ENCODE peak calls at places on chromosome 2, in eight cellular contexts. Z is A549, A is GM12878, F is sigmoid colon, Q is ovary, K is transverse colon, V is HepG2, O is suprapubic skin. E is an unnamed sample.

GRCh38 chr2:55585451-55586079 is 31.9 kb downstream of the PPP4R3B start:
- DNase-seq in Z (peak; percentile 22), A (no peak), F (no peak), Q (no peak), K (no peak), V (no peak), O (no peak), E (no peak)

GRCh38 chr2:239519081-239519920 is 118.5 kb upstream of the HDAC4 start:
- DNase-seq in Z (no peak), A (no peak), F (no peak), Q (no peak), K (no peak), V (no peak), O (no peak), E (no peak)

GRCh38 chr2:149235837-149236236 is 94.5 kb upstream of the LYPD6 start:
- DNase-seq in Z (no peak), A (no peak), F (no peak), Q (no peak), K (no peak), V (no peak), O (no peak), E (no peak)

GRCh38 chr2:223566398-223566797 is 35.8 kb downstream of the SCG2 start:
- DNase-seq in Z (peak; percentile 39), A (no peak), F (no peak), Q (no peak), K (no peak), V (no peak), O (no peak), E (no peak)

GRCh38 chr2:50509852-50510251 is 522.1 kb downstream of the NRXN1 start:
- DNase-seq in Z (no peak), A (no peak), F (no peak), Q (no peak), K (no peak), V (no peak), O (no peak), E (no peak)

GRCh38 chr2:88197732-88198131 is 27.6 kb downstream of the THNSL2 start:
- DNase-seq in Z (no peak), A (no peak), F (no peak), Q (no peak), K (no peak), V (no peak), O (no peak), E (no peak)

GRCh38 chr2:234732404-234733092 is 219.3 kb upstream of the SH3BP4 start:
- DNase-seq in Z (no peak), A (no peak), F (no peak), Q (no peak), K (no peak), V (no peak), O (no peak), E (peak; percentile 88)

GRCh38 chr2:184920451-184920965 is 322.2 kb downstream of the ZNF804A start:
- DNase-seq in Z (no peak), A (no peak), F (no peak), Q (no peak), K (no peak), V (no peak), O (no peak), E (no peak)

GRCh38 chr2:225207026-225207425 is 164.8 kb upstream of the DOCK10 start:
- DNase-seq in Z (no peak), A (no peak), F (no peak), Q (no peak), K (no peak), V (no peak), O (no peak), E (no peak)

GRCh38 chr2:65350714-65351113 is 81.7 kb downstream of the SPRED2 start:
- DNase-seq in Z (peak; percentile 41), A (no peak), F (no peak), Q (no peak), K (no peak), V (no peak), O (no peak), E (peak; percentile 72)

GRCh38 chr2:241680827-241681599 is 5.6 kb downstream of the DTYMK start:
- DNase-seq in Z (peak; percentile 32), A (no peak), F (peak; percentile 75), Q (peak; percentile 57), K (no peak), V (no peak), O (no peak), E (no peak)

GRCh38 chr2:2014251-2014761 is 270.0 kb upstream of the PXDN start:
- DNase-seq in Z (no peak), A (no peak), F (no peak), Q (no peak), K (no peak), V (no peak), O (no peak), E (no peak)

GRCh38 chr2:53609561-53609960 is 158.0 kb upstream of the CHAC2 start:
- DNase-seq in Z (no peak), A (no peak), F (no peak), Q (no peak), K (no peak), V (no peak), O (no peak), E (no peak)

GRCh38 chr2:176500921-176501320 is 231.7 kb downstream of the MTX2 start:
- DNase-seq in Z (no peak), A (no peak), F (no peak), Q (no peak), K (no peak), V (no peak), O (no peak), E (no peak)

GRCh38 chr2:207239222-207239674 is 73.5 kb upstream of the KLF7 start:
- DNase-seq in Z (peak; percentile 56), A (no peak), F (peak; percentile 85), Q (peak; percentile 52), K (peak; percentile 29), V (no peak), O (peak; percentile 80), E (no peak)

GRCh38 chr2:15569658-15570615 is 8.8 kb upstream of the NBAS start:
- DNase-seq in Z (no peak), A (no peak), F (no peak), Q (no peak), K (no peak), V (no peak), O (no peak), E (no peak)

GRCh38 chr2:215364157-215365155 is 52.6 kb downstream of the ATIC start:
- DNase-seq in Z (no peak), A (no peak), F (no peak), Q (no peak), K (no peak), V (no peak), O (no peak), E (peak; percentile 60)

GRCh38 chr2:99777266-99777640 is 287.4 kb upstream of the REV1 start:
- DNase-seq in Z (no peak), A (no peak), F (no peak), Q (no peak), K (no peak), V (no peak), O (no peak), E (peak; percentile 64)

GRCh38 chr2:99776521-99777265 is 286.9 kb upstream of the REV1 start:
- DNase-seq in Z (no peak), A (no peak), F (no peak), Q (no peak), K (no peak), V (no peak), O (no peak), E (no peak)

GRCh38 chr2:99780276-99780675 is 290.5 kb upstream of the REV1 start:
- DNase-seq in Z (no peak), A (no peak), F (no peak), Q (no peak), K (no peak), V (no peak), O (no peak), E (no peak)

GRCh38 chr2:99775585-99775984 is 285.8 kb upstream of the REV1 start:
- DNase-seq in Z (no peak), A (no peak), F (no peak), Q (no peak), K (no peak), V (no peak), O (no peak), E (no peak)

GRCh38 chr2:99777656-99778290 is 288.0 kb upstream of the REV1 start:
- DNase-seq in Z (no peak), A (no peak), F (no peak), Q (no peak), K (no peak), V (no peak), O (no peak), E (peak; percentile 53)
- TF ChIP-seq EP300 in Z (no peak), A (no peak), F (no peak), Q (no peak), K (no peak), V (no peak), O (no peak), E (no peak)

DNA sequence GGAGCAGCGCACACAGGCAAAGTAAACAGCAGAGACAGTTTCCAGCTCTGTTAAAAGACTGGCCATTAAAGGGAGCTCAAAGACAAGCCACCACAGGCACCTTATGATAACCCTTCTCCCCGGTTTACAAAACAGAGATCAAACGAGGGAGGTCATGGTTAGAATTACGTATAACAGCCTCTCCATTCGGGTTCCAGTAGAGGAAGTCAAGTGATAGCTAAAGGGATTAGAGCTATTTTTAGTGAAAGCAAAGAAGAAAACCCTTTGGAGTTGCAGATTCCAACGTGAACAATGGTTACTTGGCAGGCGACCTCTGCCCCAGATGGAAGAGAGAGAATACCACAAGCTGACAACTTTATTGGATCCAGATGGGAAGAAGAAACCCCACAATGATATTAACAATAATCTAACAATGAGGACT is 31.2 kb upstream of the EDAR start:
- DNase-seq in Z (no peak), A (no peak), F (no peak), Q (no peak), K (no peak), V (peak; percentile 84), O (no peak), E (no peak)
- TF ChIP-seq EP300 in Z (no peak), A (no peak), F (no peak), Q (no peak), K (no peak), V (peak; percentile 48), O (no peak), E (no peak)

DNA sequence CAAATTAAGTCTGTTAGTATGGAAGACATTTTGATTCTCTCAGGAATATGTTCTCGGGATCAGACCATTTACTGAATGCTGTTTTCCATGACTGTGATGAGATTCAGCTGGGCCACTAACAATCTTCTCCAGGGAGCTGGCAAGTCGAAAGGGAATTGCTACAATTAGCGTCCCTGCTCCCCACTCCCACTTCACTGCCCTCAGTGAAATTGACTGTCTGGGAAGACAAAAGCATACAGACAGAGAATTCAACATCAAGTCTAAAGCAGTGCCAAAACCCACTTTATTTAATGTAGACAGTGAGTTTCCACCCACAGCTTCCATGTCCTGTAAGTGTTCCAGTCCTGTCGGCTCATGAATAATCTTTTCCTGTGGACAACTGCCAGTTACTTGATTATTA is 34.0 kb upstream of the COL3A1 start:
- DNase-seq in Z (no peak), A (no peak), F (no peak), Q (no peak), K (no peak), V (no peak), O (no peak), E (no peak)
- TF ChIP-seq EP300 in Z (no peak), A (no peak), F (no peak), Q (no peak), K (no peak), V (no peak), O (no peak), E (no peak)

DNA sequence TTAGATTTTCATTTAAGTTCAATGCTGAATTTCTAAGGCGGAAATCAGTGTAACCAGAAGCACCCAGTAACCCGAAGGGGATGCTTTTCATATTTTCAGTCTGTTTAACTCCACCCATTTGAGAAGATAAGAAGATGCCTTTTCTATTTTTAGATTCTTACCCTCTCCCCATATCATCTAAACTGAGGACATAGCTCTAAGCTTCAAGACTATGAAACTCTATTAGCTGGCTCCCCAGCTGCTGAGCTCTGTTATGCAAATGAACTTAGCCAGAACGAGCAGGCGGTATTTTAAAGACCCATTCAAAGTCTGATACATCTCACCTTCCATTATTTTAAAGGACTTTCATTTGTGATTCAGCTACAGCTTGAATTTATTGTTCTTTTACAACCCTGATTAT is 16.5 kb downstream of the CDC42EP3 start:
- DNase-seq in Z (no peak), A (peak; percentile 87), F (no peak), Q (no peak), K (no peak), V (no peak), O (no peak), E (no peak)
- TF ChIP-seq EP300 in Z (no peak), A (no peak), F (no peak), Q (no peak), K (no peak), V (no peak), O (no peak), E (no peak)

E was measured in esophagus muscularis mucosa.